ENCODE peak calls at places on chromosomes 5 and 9, in seven cellular contexts. L is SK-N-SH, A is K562, O is GM12878, U is GM12891, D is HepG2, B is H1. I is an unnamed sample.
A peak's percentile ranks its signal among the peaks of the same experiment; 100 is the strongest.

GRCh38 chr9:87894998-87895625 is 12.4 kb downstream of the SPATA31E1 start:
- DNase-seq in A (no peak), D (no peak), L (no peak), U (no peak), O (no peak), B (no peak), I (no peak)

GRCh38 chr5:139686919-139687421 is 38.8 kb downstream of the CXXC5 start:
- DNase-seq in B (no peak), D (no peak), L (peak; percentile 53), A (no peak), U (no peak), O (no peak), I (no peak)

GRCh38 chr9:121885345-121885901 is 207.7 kb downstream of the TTLL11 start:
- DNase-seq in O (no peak), A (no peak), B (no peak), D (no peak), L (no peak), U (no peak), I (no peak)

GRCh38 chr9:37295796-37296195 is 126.7 kb upstream of the GRHPR start:
- DNase-seq in B (no peak), A (peak; percentile 40), U (no peak), D (no peak), O (no peak), L (no peak), I (no peak)

GRCh38 chr9:91073811-91074771 is 272.5 kb downstream of the SYK start:
- DNase-seq in A (no peak), D (no peak), O (no peak), B (no peak), U (no peak), L (no peak), I (no peak)

GRCh38 chr9:27382308-27382707 is 85.4 kb upstream of the EQTN start:
- DNase-seq in L (no peak), O (no peak), D (no peak), B (no peak), U (no peak), A (no peak), I (no peak)

GRCh38 chr9:114503009-114503408 is 2.3 kb downstream of the WHRN start:
- DNase-seq in U (no peak), O (no peak), D (no peak), L (no peak), A (no peak), B (no peak), I (no peak)

GRCh38 chr9:91495450-91495849 is 71.8 kb upstream of the NFIL3 start:
- DNase-seq in L (no peak), B (no peak), D (no peak), A (no peak), O (no peak), U (no peak), I (no peak)

GRCh38 chr5:77015938-77016569 is 14.2 kb upstream of the AGGF1 start:
- DNase-seq in L (no peak), D (peak; percentile 12), U (no peak), O (no peak), B (no peak), A (no peak), I (no peak)

GRCh38 chr5:16894236-16895057 is 41.6 kb downstream of the MYO10 start:
- DNase-seq in D (peak; percentile 75), B (no peak), L (no peak), O (no peak), A (no peak), U (no peak), I (no peak)

GRCh38 chr9:123606141-123606540 is 250.1 kb downstream of the CRB2 start:
- DNase-seq in U (no peak), A (no peak), O (no peak), L (no peak), D (no peak), B (no peak), I (no peak)

GRCh38 chr5:174589599-174589998 is 134.8 kb upstream of the MSX2 start:
- DNase-seq in U (no peak), O (no peak), D (peak; percentile 21), B (no peak), L (no peak), A (peak; percentile 13), I (no peak)

GRCh38 chr5:137218471-137218870 is 280.7 kb downstream of the SPOCK1 start:
- DNase-seq in L (no peak), B (no peak), D (no peak), U (no peak), A (no peak), O (no peak), I (no peak)

GRCh38 chr5:58255970-58256369 is 203.9 kb downstream of the PLK2 start:
- DNase-seq in U (no peak), L (no peak), B (no peak), A (no peak), D (no peak), O (no peak), I (no peak)

GRCh38 chr5:179310439-179311090 is 34.7 kb downstream of the ADAMTS2 start:
- DNase-seq in B (no peak), L (no peak), D (no peak), U (no peak), A (no peak), O (no peak), I (no peak)

GRCh38 chr5:76290321-76290757 is 112.7 kb upstream of the IQGAP2 start:
- DNase-seq in U (no peak), O (no peak), A (no peak), L (no peak), D (no peak), B (no peak), I (no peak)

GRCh38 chr9:93091453-93092081 is 4.5 kb upstream of the CARD19 start:
- DNase-seq in U (no peak), L (peak; percentile 7), O (peak; percentile 69), D (peak; percentile 50), B (no peak), A (no peak), I (no peak)

GRCh38 chr5:68087866-68088265 is 127.7 kb upstream of the PIK3R1 start:
- DNase-seq in D (no peak), L (no peak), O (no peak), A (no peak), U (no peak), B (no peak), I (no peak)
- TF ChIP-seq POLR2AphosphoS5 in D (no peak), L (no peak), O (no peak), A (no peak), U (no peak), B (no peak), I (no peak)

GRCh38 chr9:94911986-94912635 is 185.6 kb downstream of the AOPEP start:
- DNase-seq in O (no peak), U (no peak), A (no peak), D (no peak), B (no peak), L (no peak), I (no peak)
- TF ChIP-seq TAF1 in O (no peak), U (no peak), A (no peak), D (no peak), B (no peak), L (no peak), I (no peak)

GRCh38 chr9:136858844-136859757 is 7.0 kb downstream of the MAMDC4 start:
- DNase-seq in B (no peak), A (no peak), L (no peak), D (no peak), U (no peak), O (no peak), I (no peak)
- TF ChIP-seq POLR2AphosphoS5 in B (no peak), A (no peak), L (no peak), D (no peak), U (no peak), O (no peak), I (no peak)

GRCh38 chr9:130890124-130890523 is 6.5 kb downstream of the QRFP start:
- DNase-seq in D (no peak), A (no peak), L (peak; percentile 16), B (no peak), O (no peak), U (no peak), I (no peak)

GRCh38 chr9:130890869-130891698 is 5.5 kb downstream of the QRFP start:
- DNase-seq in O (no peak), U (no peak), D (no peak), L (peak; percentile 21), B (no peak), A (peak; percentile 58), I (no peak)

GRCh38 chr9:130893250-130894101 is 3.1 kb downstream of the QRFP start:
- DNase-seq in O (no peak), L (peak; percentile 41), D (no peak), U (no peak), B (no peak), A (peak; percentile 67), I (no peak)

GRCh38 chr9:130892503-130893249 is 3.9 kb downstream of the QRFP start:
- DNase-seq in D (no peak), L (no peak), A (no peak), B (no peak), U (no peak), O (no peak), I (no peak)

DNA sequence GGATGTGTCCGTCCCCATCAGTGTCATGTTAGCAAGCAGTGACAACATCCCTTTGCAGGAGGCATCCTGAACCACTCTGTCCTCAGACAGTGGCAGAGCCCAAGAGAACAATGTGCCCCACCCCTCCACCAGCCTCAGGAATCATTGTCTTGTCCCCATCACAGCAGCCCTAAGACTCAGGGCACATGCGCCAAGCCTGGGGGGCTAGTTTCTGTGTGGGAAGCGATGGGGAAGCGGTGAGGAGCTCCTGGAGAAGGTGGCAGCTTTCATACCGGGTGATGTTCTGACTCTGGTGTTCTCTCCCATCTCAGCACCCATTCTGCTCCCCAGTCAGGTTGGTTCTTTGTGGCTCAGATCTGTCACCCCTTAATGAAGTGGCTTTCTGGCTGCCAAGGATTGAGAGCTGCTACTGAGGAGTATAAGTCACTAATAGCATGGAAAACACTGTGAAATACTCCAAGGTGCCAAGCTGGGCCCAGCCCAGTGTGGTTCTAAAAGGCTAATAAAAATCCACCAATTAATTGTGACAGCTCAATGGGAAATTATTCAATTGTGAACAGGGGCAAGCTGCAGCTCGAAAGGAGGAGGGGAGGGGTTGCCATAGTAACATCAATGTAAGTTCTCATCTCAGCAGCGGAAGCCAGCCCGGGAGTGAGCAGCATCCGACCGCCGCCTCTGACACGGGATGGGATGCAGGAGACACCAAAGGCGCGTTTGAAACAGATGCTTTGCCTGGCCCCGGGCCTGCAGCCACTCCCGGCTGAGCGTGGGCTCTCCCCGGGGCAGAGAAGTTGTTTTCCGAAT is 4.7 kb downstream of the QRFP start:
- DNase-seq in L (peak; percentile 17), O (no peak), B (no peak), U (no peak), D (no peak), A (peak; percentile 58), I (no peak)
- TF ChIP-seq TAF1 in L (no peak), O (no peak), B (no peak), U (no peak), D (no peak), A (no peak), I (no peak)

DNA sequence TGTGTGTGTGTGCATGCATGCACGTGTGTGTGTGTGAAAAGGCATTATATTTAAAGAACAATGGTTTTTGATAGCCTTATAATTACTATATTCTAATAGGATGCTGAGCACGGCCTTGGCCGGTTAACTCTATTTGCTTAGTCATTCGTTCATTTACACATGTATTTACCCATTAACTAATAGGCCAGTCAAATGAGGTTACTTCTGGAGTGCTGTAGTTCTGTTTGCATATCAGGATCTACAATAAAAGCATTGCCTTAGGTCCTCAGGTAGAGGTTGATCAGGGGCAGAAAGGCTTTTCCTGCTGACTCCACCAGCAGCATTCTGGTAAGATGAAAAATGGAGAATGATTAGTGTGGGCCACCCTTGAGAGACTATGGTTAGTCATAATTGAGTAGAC is 219.0 kb downstream of the COMMD10 start:
- DNase-seq in U (no peak), D (no peak), B (no peak), A (no peak), L (no peak), O (no peak), I (no peak)
- TF ChIP-seq POLR2AphosphoS5 in U (no peak), D (no peak), B (no peak), A (no peak), L (no peak), O (no peak), I (no peak)

I was measured in GM12892.